ENCODE peak calls at places on chromosomes 12 and 14, in five cellular contexts. One of them, this sample, is unnamed.

GRCh38 chr12:46675736-46676135 is 150.1 kb downstream of the SLC38A4 start:
- DNase-seq in cardiac fibroblast: peak
- DNase-seq in NAMALWA: peak
- DNase-seq in activated naive CD4-positive, alpha-beta T cell: no peak
- DNase-seq in NCI-H446 treated with DMSO at 0.1 percent for 48 hours: no peak
- DNase-seq in this sample: no peak

GRCh38 chr12:10409387-10409786 is at the start of gene KLRC4:
- DNase-seq in cardiac fibroblast: peak
- DNase-seq in NAMALWA: peak
- DNase-seq in NCI-H446 treated with DMSO at 0.1 percent for 48 hours: no peak
- DNase-seq in activated naive CD4-positive, alpha-beta T cell: no peak
- DNase-seq in this sample: peak

GRCh38 chr12:30753233-30753632 is 1.5 kb downstream of the CAPRIN2 start:
- DNase-seq in NCI-H446 treated with DMSO at 0.1 percent for 48 hours: peak
- DNase-seq in cardiac fibroblast: peak
- DNase-seq in NAMALWA: peak
- DNase-seq in activated naive CD4-positive, alpha-beta T cell: no peak
- DNase-seq in this sample: no peak

GRCh38 chr14:93720076-93720815 is 68.0 kb downstream of the PRIMA1 start:
- DNase-seq in activated naive CD4-positive, alpha-beta T cell: no peak
- DNase-seq in NAMALWA: no peak
- DNase-seq in cardiac fibroblast: no peak
- DNase-seq in NCI-H446 treated with DMSO at 0.1 percent for 48 hours: no peak
- DNase-seq in this sample: no peak

GRCh38 chr12:125533434-125534029 is 468.3 kb downstream of the AACS start:
- DNase-seq in NCI-H446 treated with DMSO at 0.1 percent for 48 hours: no peak
- DNase-seq in activated naive CD4-positive, alpha-beta T cell: no peak
- DNase-seq in cardiac fibroblast: peak
- DNase-seq in NAMALWA: peak
- DNase-seq in this sample: no peak

GRCh38 chr12:83462419-83462818 is 775.7 kb downstream of the TMTC2 start:
- DNase-seq in cardiac fibroblast: no peak
- DNase-seq in activated naive CD4-positive, alpha-beta T cell: no peak
- DNase-seq in NAMALWA: peak
- DNase-seq in NCI-H446 treated with DMSO at 0.1 percent for 48 hours: no peak
- DNase-seq in this sample: no peak

GRCh38 chr12:32139064-32139421 is 32.4 kb downstream of the BICD1 start:
- DNase-seq in cardiac fibroblast: peak
- DNase-seq in NCI-H446 treated with DMSO at 0.1 percent for 48 hours: peak
- DNase-seq in activated naive CD4-positive, alpha-beta T cell: no peak
- DNase-seq in NAMALWA: peak
- DNase-seq in this sample: peak

GRCh38 chr12:93587601-93588000 is 15.1 kb downstream of the SOCS2 start:
- DNase-seq in cardiac fibroblast: no peak
- DNase-seq in NCI-H446 treated with DMSO at 0.1 percent for 48 hours: no peak
- DNase-seq in activated naive CD4-positive, alpha-beta T cell: no peak
- DNase-seq in NAMALWA: no peak
- DNase-seq in this sample: peak

GRCh38 chr14:76083796-76084195 is 67.9 kb upstream of the GPATCH2L start:
- DNase-seq in cardiac fibroblast: no peak
- DNase-seq in NCI-H446 treated with DMSO at 0.1 percent for 48 hours: no peak
- DNase-seq in NAMALWA: no peak
- DNase-seq in activated naive CD4-positive, alpha-beta T cell: no peak
- DNase-seq in this sample: no peak

This sample was measured in MV-4-11.